ENCODE peak calls at places on chromosomes 5 and 9, in seven cellular contexts. A, I, K, V, T, R and D are unnamed samples.

GRCh38 chr9:103991698-103992097 is 102.4 kb upstream of the SMC2 start:
- DNase-seq in A (no peak), I (no peak), K (no peak), V (no peak), T (no peak), R (peak), D (no peak)

GRCh38 chr9:128554155-128554862 is 1.9 kb downstream of the SPTAN1 start:
- DNase-seq in A (no peak), I (peak), K (peak), V (peak), T (peak), R (peak), D (peak)

GRCh38 chr5:6717247-6717646 is 4.0 kb downstream of the TENT4A start:
- DNase-seq in A (no peak), I (no peak), K (no peak), V (no peak), T (no peak), R (no peak), D (no peak)

GRCh38 chr9:114454652-114455051 is 50.6 kb downstream of the WHRN start:
- DNase-seq in A (no peak), I (no peak), K (no peak), V (no peak), T (no peak), R (no peak), D (no peak)

GRCh38 chr5:135386096-135386495 is 12.9 kb downstream of the MACROH2A1 start:
- DNase-seq in A (no peak), I (no peak), K (no peak), V (peak), T (no peak), R (no peak), D (peak)

GRCh38 chr9:36762958-36763357 is 190.3 kb downstream of the MELK start:
- DNase-seq in A (no peak), I (no peak), K (peak), V (no peak), T (no peak), R (peak), D (no peak)

GRCh38 chr9:8451146-8451545 is 651.6 kb upstream of the DMAC1 start:
- DNase-seq in A (no peak), I (no peak), K (no peak), V (no peak), T (no peak), R (no peak), D (no peak)

GRCh38 chr5:94811341-94811740 is 192.9 kb downstream of the SLF1 start:
- DNase-seq in A (no peak), I (no peak), K (no peak), V (no peak), T (no peak), R (no peak), D (no peak)

DNA sequence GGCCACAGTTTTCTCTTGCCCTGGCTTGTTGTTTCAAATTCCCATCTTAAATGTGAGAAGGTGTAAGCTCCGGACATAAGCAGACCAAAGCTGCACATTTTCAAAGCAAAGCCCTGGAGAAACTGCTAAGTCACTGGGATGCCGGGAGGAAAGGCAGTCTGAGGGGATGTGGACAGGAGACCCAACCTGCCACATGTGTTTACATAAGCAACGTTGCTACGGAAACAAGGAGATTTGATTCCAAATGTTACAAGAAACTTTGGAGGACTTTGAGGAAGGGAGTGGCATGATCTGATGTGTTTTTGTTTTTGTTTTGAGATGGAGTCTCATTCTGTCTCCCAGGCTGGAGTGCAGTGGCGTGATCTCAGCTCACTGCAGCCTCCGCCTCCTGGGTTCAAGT is 25.7 kb upstream of the INSYN2B start:
- DNase-seq in A (no peak), I (no peak), K (no peak), V (no peak), T (no peak), R (peak), D (no peak)
- H3K18ac ChIP-seq in A (no peak), I (no peak), K (no peak), V (no peak), T (no peak), R (no peak), D (no peak)

GRCh38 chr5:160030631-160031377 is 21.9 kb downstream of the TTC1 start:
- DNase-seq in A (no peak), I (no peak), K (no peak), V (peak), T (peak), R (peak), D (no peak)
- H3K4me2 ChIP-seq in A (no peak), I (no peak), K (no peak), V (no peak), T (no peak), R (no peak), D (no peak)

GRCh38 chr9:35010351-35010958 is 20.9 kb downstream of the DNAJB5 start:
- DNase-seq in A (no peak), I (no peak), K (no peak), V (no peak), T (no peak), R (no peak), D (no peak)

DNA sequence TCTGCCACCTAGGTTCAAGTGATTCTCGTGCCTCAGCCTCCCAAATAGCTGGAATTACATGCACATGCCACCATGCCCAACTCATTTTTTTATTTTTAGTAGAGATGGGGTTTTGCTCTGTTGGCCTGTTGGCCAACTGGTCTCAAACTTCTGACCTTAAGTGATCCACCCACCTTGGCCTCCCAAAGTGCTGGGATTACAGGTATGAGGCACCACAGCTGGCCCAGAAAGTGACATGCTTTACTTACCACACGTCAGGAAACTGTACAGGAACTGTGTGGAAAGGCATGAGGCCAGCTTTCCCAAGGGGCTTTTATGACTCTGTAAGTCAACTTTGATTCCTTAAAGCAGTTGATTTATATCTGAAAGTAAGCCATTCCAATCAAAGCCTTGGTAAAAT is 25.0 kb downstream of the DNAJB5 start:
- DNase-seq in A (no peak), I (no peak), K (no peak), V (no peak), T (no peak), R (no peak), D (no peak)
- H3K4ac ChIP-seq in A (no peak), I (no peak), K (no peak), V (no peak), T (no peak), R (no peak), D (no peak)

DNA sequence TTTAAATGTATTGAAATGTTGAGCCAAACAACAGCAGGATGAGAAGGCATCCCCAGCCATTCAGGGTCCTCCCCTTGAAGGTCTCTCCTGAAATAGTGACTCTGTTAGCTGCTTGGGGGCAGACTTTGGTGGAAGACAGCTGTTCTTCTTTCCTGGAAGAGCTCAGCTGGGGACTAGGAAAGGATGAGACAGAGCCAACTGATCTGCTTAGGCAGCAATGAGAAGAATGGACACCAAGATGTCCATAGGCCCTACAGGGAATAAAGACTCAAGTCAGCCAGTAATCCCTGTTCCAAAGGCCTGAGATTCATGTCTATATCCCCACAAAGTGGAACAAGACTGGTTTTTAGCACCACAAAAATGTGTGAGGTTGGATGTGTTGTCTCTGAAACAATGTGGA is 245.4 kb downstream of the FSTL4 start:
- DNase-seq in A (no peak), I (no peak), K (no peak), V (no peak), T (no peak), R (no peak), D (no peak)
- H3K18ac ChIP-seq in A (no peak), I (no peak), K (no peak), V (no peak), T (no peak), R (no peak), D (no peak)

GRCh38 chr5:33981408-33982171 is 2.9 kb downstream of the SLC45A2 start:
- DNase-seq in A (no peak), I (no peak), K (no peak), V (peak), T (peak), R (no peak), D (no peak)
- H3K4me2 ChIP-seq in A (no peak), I (no peak), K (no peak), V (no peak), T (no peak), R (no peak), D (no peak)

DNA sequence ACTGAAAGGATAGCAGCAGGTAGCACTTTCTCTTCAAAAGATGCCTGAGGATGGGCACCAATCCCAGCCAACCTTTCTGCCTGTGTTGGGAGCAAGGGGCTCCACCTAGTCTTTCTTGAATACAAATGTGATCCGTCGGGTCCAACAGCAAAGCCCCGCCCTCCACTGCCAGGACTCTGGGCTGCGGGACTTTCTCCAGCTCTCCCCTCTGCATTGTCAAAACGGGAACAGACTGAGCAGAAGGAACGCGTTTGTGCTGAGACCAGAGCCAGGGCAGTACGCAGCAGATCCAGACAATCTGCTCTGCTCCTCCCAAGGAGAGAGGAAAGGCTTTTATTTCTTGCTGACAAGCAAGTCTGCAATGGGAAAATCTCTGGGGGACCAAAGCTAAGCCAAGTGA is 139.7 kb downstream of the SEC61B start:
- DNase-seq in A (no peak), I (peak), K (peak), V (no peak), T (no peak), R (no peak), D (no peak)
- H3K4ac ChIP-seq in A (no peak), I (no peak), K (no peak), V (no peak), T (no peak), R (no peak), D (no peak)

GRCh38 chr5:111667128-111667756 is 89.8 kb downstream of the NREP start:
- DNase-seq in A (no peak), I (no peak), K (no peak), V (no peak), T (no peak), R (no peak), D (no peak)

GRCh38 chr5:111673896-111674626 is 82.9 kb downstream of the NREP start:
- DNase-seq in A (no peak), I (no peak), K (no peak), V (no peak), T (no peak), R (no peak), D (no peak)

GRCh38 chr5:111670826-111671492 is 86.0 kb downstream of the NREP start:
- DNase-seq in A (no peak), I (no peak), K (no peak), V (peak), T (no peak), R (no peak), D (peak)

GRCh38 chr5:111672126-111672525 is 84.9 kb downstream of the NREP start:
- DNase-seq in A (no peak), I (no peak), K (no peak), V (no peak), T (no peak), R (no peak), D (no peak)

GRCh38 chr5:111668713-111669112 is 88.3 kb downstream of the NREP start:
- DNase-seq in A (no peak), I (no peak), K (no peak), V (peak), T (peak), R (no peak), D (peak)
- H3K18ac ChIP-seq in A (no peak), I (no peak), K (no peak), V (no peak), T (no peak), R (no peak), D (no peak)

DNA sequence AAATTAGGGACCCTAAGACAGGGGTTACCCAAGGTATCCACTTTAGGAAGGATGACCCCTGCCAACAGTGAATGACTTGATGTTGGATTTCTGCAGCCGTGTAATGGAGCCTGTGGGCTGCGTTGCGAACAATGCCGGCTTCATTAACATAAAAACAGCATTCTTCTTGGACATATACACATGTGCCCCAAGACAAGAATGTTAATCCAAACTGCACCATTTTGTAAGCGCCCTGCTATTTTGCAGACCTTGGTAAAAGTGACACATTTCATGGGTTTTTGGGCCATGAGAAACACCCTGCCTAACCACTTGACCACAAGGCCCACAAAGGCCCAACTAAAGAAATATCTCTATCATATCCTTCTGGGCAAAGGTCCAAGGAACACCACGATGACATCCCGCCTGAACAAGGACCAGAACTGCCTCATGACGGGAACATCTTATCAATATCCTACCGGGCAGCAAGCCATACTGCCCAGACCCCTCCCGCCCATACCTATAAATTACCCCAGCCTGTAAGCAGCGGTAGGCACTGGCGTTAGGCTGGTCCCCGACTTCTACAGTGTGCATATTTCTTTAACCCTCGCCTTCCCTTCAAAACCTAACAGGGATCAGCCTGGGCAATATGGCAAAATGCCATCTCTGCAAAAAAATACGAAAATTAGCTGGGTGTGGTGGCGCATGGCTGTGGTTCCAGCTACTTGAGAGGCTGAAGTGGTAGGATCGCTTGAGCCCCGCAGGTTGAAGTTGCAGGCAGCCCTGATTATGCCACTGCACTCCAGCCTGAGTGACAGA is 9.7 kb upstream of the PDCD1LG2 start:
- DNase-seq in A (no peak), I (no peak), K (no peak), V (peak), T (peak), R (no peak), D (no peak)
- H3K4me2 ChIP-seq in A (no peak), I (no peak), K (no peak), V (no peak), T (no peak), R (no peak), D (no peak)

GRCh38 chr9:27985714-27986113 is 412.4 kb upstream of the C9orf72 start:
- DNase-seq in A (no peak), I (no peak), K (no peak), V (no peak), T (no peak), R (no peak), D (no peak)
- H3K4ac ChIP-seq in A (no peak), I (no peak), K (no peak), V (no peak), T (no peak), R (no peak), D (no peak)